ENCODE peak calls at places on chromosomes 6 and 20, in eight cellular contexts. D is left ventricle myocardium inferior, F is cardiac muscle cell, T is brain microvascular endothelial cell, R is right atrium auricular region, Y is astrocyte of the cerebellum, N is HL-60, B is astrocyte of the spinal cord. W is an unnamed sample.

GRCh38 chr20:10922941-10923340 is 249.1 kb upstream of the JAG1 start:
- DNase-seq in R (no peak), T (peak), D (no peak), B (peak), F (peak), N (no peak), Y (peak), W (no peak)

GRCh38 chr6:168061269-168062210 is 17.5 kb downstream of the FRMD1 start:
- DNase-seq in B (no peak), Y (no peak), T (no peak), D (no peak), N (no peak), R (no peak), F (no peak), W (peak)

GRCh38 chr6:19869464-19869863 is 32.3 kb downstream of the ID4 start:
- DNase-seq in D (no peak), B (no peak), T (no peak), F (no peak), R (no peak), Y (no peak), N (no peak), W (no peak)

GRCh38 chr6:87817226-87817625 is 115.2 kb upstream of the AKIRIN2 start:
- DNase-seq in R (no peak), D (no peak), F (no peak), N (no peak), B (peak), T (no peak), Y (peak), W (no peak)

GRCh38 chr20:59820204-59821041 is 113.0 kb downstream of the SYCP2 start:
- DNase-seq in D (peak), N (no peak), Y (no peak), T (no peak), R (peak), F (no peak), B (no peak), W (no peak)

GRCh38 chr6:90273863-90274262 is 22.8 kb downstream of the BACH2 start:
- DNase-seq in B (no peak), F (no peak), T (no peak), R (no peak), D (no peak), Y (no peak), N (no peak), W (no peak)

GRCh38 chr6:167485186-167485978 is 160.5 kb downstream of the TTLL2 start:
- DNase-seq in D (no peak), N (no peak), B (peak), Y (peak), T (peak), F (peak), R (no peak), W (no peak)

GRCh38 chr6:11650711-11651110 is 113.2 kb downstream of the TMEM170B start:
- DNase-seq in D (no peak), F (peak), N (no peak), B (no peak), Y (no peak), T (no peak), R (no peak), W (no peak)

GRCh38 chr6:77034161-77034560 is 429.1 kb downstream of the HTR1B start:
- DNase-seq in Y (peak), R (no peak), D (no peak), N (no peak), B (peak), T (peak), F (peak), W (no peak)

GRCh38 chr20:54103067-54103761 is 32.8 kb upstream of the BCAS1 start:
- DNase-seq in R (peak), F (peak), B (peak), N (peak), T (peak), D (peak), Y (peak), W (peak)

GRCh38 chr20:24782801-24783630 is 166.1 kb upstream of the CST7 start:
- DNase-seq in Y (no peak), R (no peak), F (no peak), T (no peak), B (peak), D (no peak), N (no peak), W (no peak)

GRCh38 chr20:50598074-50598473 is 87.9 kb downstream of the PTPN1 start:
- DNase-seq in F (no peak), D (no peak), N (no peak), T (no peak), Y (no peak), B (no peak), R (no peak), W (peak)

GRCh38 chr6:44918893-44919292 is 409.2 kb upstream of the RUNX2 start:
- DNase-seq in B (no peak), Y (no peak), N (no peak), R (no peak), F (peak), T (no peak), D (no peak), W (no peak)

GRCh38 chr6:117545161-117545595 is 57.1 kb downstream of the GOPC start:
- DNase-seq in D (no peak), F (no peak), B (no peak), N (no peak), R (no peak), Y (no peak), T (no peak), W (no peak)

GRCh38 chr6:150142657-150143501 is at the start of gene PPP1R14C:
- DNase-seq in B (no peak), T (no peak), N (no peak), F (peak), R (no peak), D (peak), Y (no peak), W (peak)

GRCh38 chr20:59828478-59829414 is 104.7 kb downstream of the SYCP2 start:
- DNase-seq in N (no peak), B (no peak), R (peak), T (no peak), D (no peak), Y (no peak), F (no peak), W (no peak)

GRCh38 chr6:18746727-18747126 is 359.6 kb downstream of the RNF144B start:
- DNase-seq in F (no peak), N (no peak), R (no peak), B (no peak), D (no peak), T (no peak), Y (no peak), W (no peak)

GRCh38 chr6:146289816-146290588 is 253.6 kb upstream of the RAB32 start:
- DNase-seq in B (peak), T (peak), N (peak), D (no peak), Y (peak), F (peak), R (no peak), W (no peak)

DNA sequence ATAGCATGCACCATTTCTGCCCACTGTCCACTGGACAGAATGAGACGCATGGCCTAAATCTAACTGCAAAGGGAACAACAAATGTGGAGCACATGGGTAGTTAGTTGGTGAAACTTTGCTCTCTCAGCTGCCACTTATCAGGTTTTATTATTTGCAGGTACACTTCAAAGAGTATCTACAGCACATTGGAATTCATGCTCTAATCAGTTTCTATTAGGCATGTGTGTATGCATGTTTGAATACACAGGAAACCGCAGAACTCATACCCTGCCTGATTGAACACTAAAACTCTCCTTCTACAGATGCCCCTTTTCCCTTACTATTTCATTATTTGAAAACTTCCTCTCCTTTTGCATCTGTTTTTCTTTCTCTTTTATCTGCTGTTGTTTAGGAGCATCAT is 97.4 kb upstream of the HSF2 start:
- DNase-seq in B (no peak), R (no peak), T (no peak), F (no peak), D (no peak), N (no peak), Y (no peak), W (no peak)
- H3K4me3 ChIP-seq in B (no peak), R (no peak), T (no peak), F (no peak), D (no peak), N (no peak), Y (no peak), W (no peak)

GRCh38 chr6:71886184-71887005 is at the start of gene RIMS1:
- DNase-seq in D (no peak), B (peak), T (peak), F (peak), Y (no peak), N (no peak), R (no peak), W (peak)
- TF ChIP-seq CTCF in D (peak), B (peak), T (peak), F (peak), Y (peak), N (no peak), R (no peak), W (peak)

DNA sequence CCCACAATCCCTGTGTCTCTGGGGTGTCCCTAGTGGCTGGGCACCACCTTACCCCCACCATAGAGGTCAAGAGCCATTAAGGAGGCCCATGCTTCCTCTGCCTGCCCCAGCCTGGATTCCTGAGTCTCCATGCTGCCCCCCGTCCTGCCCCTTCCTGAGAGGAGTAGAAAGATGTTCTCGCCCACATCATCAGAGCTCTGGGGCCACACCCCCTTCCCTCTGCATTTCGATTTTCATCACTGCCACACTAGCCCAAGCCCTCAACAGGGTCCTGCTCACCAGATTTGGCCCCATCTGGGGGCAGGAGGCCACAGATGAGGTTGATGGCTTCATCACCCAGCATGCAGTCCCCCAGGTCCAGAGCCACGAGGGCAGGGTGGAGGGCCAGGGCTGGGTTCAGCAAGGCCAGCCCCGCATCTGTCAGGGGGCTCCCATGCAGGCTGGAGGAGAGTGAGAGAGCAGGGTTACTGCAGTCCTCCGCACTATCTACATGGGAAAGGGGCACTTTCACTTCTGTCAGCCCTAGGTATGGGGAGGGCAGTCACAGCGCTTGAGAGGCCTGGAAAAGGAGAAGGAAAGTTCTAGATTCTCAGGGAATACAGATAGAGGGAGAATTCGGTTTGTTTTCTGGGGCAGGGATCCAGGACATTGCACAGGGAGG is 1.5 kb downstream of the LRRC73 start:
- DNase-seq in F (no peak), Y (no peak), D (no peak), B (no peak), T (no peak), R (no peak), N (no peak), W (no peak)
- H3K4me3 ChIP-seq in F (no peak), Y (no peak), D (peak), B (no peak), T (no peak), R (no peak), N (no peak), W (no peak)

GRCh38 chr6:39882567-39882953 is 51.7 kb downstream of the MOCS1 start:
- DNase-seq in T (peak), D (peak), N (no peak), Y (peak), F (peak), B (peak), R (peak), W (no peak)
- TF ChIP-seq CTCF in T (no peak), D (no peak), N (no peak), Y (no peak), F (no peak), B (no peak), R (no peak), W (no peak)

DNA sequence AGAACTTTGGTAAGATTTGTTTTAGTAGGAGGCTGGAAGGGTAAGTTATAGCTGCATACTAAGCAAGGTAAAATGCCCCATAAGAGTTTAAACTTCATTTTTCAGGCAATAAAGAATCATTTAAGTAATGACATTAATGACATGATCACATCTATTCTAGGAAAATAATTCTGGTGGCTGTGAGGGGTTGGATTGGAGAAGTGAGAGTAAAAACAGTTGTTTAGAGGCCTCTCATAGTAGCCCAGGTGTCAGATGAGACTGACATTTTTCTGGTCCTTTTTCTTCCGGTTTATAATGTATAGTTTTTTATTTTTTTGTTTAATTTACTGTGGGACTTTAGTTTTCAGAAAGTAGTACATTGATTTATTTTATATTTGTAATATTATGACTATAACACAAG is 40.8 kb downstream of the ITCH start:
- DNase-seq in F (no peak), R (no peak), Y (no peak), D (no peak), B (no peak), T (no peak), N (no peak), W (no peak)
- H3K4me3 ChIP-seq in F (no peak), R (no peak), Y (no peak), D (no peak), B (no peak), T (no peak), N (no peak), W (no peak)

W was measured in left lung.